ENCODE peak calls at places on chromosome 11, in ten cellular contexts. U, N, Y, O, P, H, W, A, K and E are unnamed samples.

GRCh38 chr11:64227405-64227956 is 1.4 kb downstream of the NUDT22 start:
- DNase-seq in O (no peak), K (no peak), H (no peak), U (no peak), W (no peak), Y (no peak), A (peak; percentile 20), P (peak; percentile 36), N (peak; percentile 24), E (no peak)

GRCh38 chr11:113193077-113193476 is 121.3 kb upstream of the TTC12 start:
- DNase-seq in A (no peak), U (no peak), W (no peak), N (peak; percentile 44), O (no peak), K (no peak), H (no peak), P (no peak), Y (no peak), E (no peak)

GRCh38 chr11:127071606-127072005 is 71.0 kb upstream of the KIRREL3 start:
- DNase-seq in O (no peak), U (no peak), K (no peak), Y (no peak), W (no peak), H (no peak), N (no peak), A (no peak), P (no peak), E (no peak)

GRCh38 chr11:114192841-114193389 is 103.3 kb upstream of the NNMT start:
- DNase-seq in N (no peak), Y (no peak), H (no peak), U (no peak), A (no peak), K (no peak), O (no peak), P (peak; percentile 26), W (no peak), E (no peak)

GRCh38 chr11:43989162-43989961 is 46.9 kb downstream of the C11orf96 start:
- DNase-seq in P (peak; percentile 54), W (no peak), N (peak; percentile 52), U (no peak), Y (no peak), A (no peak), K (peak; percentile 70), O (peak; percentile 64), H (no peak), E (peak; percentile 67)

GRCh38 chr11:75339685-75340409 is 11.6 kb downstream of the ARRB1 start:
- DNase-seq in N (no peak), A (peak; percentile 49), W (no peak), Y (no peak), O (no peak), H (peak; percentile 50), U (no peak), K (no peak), P (no peak), E (no peak)

GRCh38 chr11:112584674-112585073 is 324.0 kb upstream of the PLET1 start:
- DNase-seq in W (no peak), N (no peak), A (no peak), K (no peak), Y (no peak), H (no peak), P (no peak), O (peak; percentile 18), U (no peak), E (no peak)

GRCh38 chr11:40445391-40445790 is 1014.1 kb downstream of the LRRC4C start:
- DNase-seq in W (no peak), U (no peak), H (no peak), P (no peak), K (no peak), A (no peak), N (no peak), Y (peak; percentile 34), O (no peak), E (no peak)

GRCh38 chr11:86035164-86035563 is 33.7 kb downstream of the PICALM start:
- DNase-seq in U (no peak), Y (no peak), P (no peak), O (peak; percentile 6), N (no peak), A (no peak), H (no peak), W (no peak), K (no peak), E (no peak)

GRCh38 chr11:21144556-21144955 is 475.2 kb downstream of the NELL1 start:
- DNase-seq in N (no peak), O (no peak), A (no peak), K (no peak), Y (no peak), H (no peak), W (no peak), U (no peak), P (no peak), E (no peak)

DNA sequence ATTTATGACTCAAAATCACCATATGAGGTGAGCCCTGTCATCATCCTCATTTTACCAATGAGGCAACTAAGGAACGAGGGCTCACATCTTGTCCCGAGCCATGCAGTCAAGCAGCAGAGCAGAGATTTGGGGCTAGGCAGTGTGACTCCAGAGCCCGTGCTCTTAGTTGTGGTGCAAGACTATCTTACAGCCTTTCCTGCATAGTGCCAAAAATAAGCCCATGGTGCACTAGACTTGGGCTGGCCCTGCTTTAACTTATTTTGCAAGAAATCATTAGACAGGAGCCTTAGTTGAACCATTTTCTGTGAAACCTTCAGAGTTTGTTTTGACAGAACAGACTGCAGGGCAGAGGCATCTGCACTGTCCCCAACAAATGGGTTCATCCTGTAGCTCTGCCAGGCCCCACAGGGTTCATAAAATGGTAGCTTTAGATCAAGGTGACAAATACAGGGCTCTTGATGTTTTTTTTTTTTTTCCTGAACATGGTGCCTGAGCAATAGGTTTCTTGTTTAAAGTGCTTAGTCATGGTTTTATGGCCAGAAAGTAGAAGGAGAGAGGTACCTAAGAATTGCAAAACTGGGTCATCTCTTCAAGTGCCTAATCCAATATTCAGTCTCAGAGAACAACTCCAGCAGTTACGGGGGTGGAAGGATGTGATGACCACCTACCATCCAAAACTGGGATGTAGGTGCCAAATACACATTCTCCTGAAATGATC is 56.6 kb downstream of the BMAL1 start:
- DNase-seq in A (no peak), W (no peak), P (no peak), U (no peak), N (no peak), Y (no peak), O (no peak), K (no peak), H (no peak), E (no peak)
- TF ChIP-seq CTCF in A (no peak), W (no peak), P (no peak), U (no peak), N (no peak), Y (no peak), O (no peak), K (no peak), H (no peak), E (no peak)

DNA sequence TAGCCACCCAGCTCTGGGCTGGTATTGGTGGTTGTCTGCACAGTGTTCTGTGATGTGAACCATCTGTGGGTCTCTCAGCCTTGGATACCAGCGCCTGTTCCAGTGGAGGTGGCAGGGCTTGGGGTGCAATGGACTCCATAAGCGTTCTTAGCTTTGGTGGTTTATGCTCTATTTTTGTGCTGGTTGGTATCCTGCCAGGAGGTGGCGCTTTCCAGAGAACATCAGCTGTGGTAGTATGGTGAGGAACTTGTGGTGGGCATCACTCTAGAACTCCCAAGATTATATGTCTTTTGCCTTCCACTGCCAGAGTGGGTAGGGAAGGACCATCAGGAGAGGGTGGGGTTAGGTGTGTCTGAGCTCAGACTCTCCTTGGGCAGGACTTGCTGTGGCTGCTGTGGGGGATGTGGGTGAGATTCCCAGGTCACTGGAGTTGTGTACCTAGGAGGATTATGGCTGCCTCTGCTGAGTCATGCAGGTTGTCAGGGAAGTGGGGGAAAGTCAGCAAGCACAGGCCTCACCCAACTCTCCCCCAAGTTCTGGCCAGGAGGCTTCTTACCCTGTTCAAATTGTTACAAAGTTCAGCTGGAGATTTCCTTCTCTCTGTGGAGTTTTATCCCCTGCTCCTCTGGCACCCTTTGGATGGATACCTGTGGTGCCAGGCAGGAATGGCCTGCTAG is 47.2 kb downstream of the MRGPRX2 start:
- DNase-seq in Y (no peak), W (no peak), U (no peak), A (no peak), H (no peak), K (no peak), N (no peak), P (no peak), O (no peak), E (no peak)
- TF ChIP-seq CTCF in Y (no peak), W (no peak), U (peak; percentile 60), A (no peak), H (no peak), K (peak; percentile 32), N (no peak), P (peak; percentile 6), O (no peak), E (no peak)

GRCh38 chr11:70271635-70271953 is 1.1 kb downstream of the PPFIA1 start:
- DNase-seq in N (no peak), K (no peak), W (no peak), P (no peak), U (no peak), A (no peak), O (no peak), H (no peak), Y (no peak), E (no peak)

GRCh38 chr11:70270104-70270876 is at the start of gene PPFIA1:
- DNase-seq in U (peak; percentile 91), W (peak; percentile 54), Y (peak; percentile 79), O (peak; percentile 94), P (peak; percentile 95), K (peak; percentile 100), A (peak; percentile 96), N (peak; percentile 94), H (peak; percentile 98), E (peak; percentile 95)

GRCh38 chr11:70268526-70268925 is 2.0 kb upstream of the PPFIA1 start:
- DNase-seq in U (no peak), Y (no peak), P (no peak), A (no peak), N (no peak), K (no peak), W (no peak), H (no peak), O (no peak), E (no peak)

GRCh38 chr11:70272009-70272408 is 1.5 kb downstream of the PPFIA1 start:
- DNase-seq in O (no peak), U (no peak), A (no peak), H (no peak), N (no peak), P (no peak), Y (no peak), K (no peak), W (no peak), E (no peak)

GRCh38 chr11:70270877-70271634 is 566 bp downstream of the PPFIA1 start:
- DNase-seq in P (peak; percentile 68), O (peak; percentile 57), W (peak; percentile 17), N (no peak), K (peak; percentile 85), H (peak; percentile 58), U (no peak), A (peak; percentile 36), Y (peak; percentile 66), E (no peak)
- TF ChIP-seq CTCF in P (no peak), O (no peak), W (no peak), N (peak; percentile 4), K (no peak), H (peak; percentile 24), U (no peak), A (no peak), Y (no peak), E (peak; percentile 13)

DNA sequence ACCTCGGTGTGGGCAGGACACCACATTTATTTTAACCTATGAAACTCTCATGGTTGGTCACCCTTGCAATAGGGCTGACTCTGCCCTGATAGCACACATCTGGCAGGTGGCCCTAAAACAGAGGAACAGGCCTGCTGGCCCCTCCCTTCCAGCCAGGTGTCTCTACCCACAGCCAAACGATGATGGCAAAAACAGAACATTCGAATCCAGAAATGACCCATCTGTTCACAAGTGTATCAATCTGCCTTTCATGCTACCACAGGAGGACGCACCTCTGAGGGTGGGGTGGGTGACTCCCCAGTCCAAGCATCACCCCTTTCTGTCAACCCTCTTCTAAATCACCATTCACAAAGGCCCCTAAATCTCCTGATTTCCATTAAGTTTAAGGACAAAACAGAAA is 118.1 kb downstream of the ETS1 start:
- DNase-seq in U (no peak), O (no peak), K (no peak), Y (no peak), N (no peak), A (no peak), H (peak; percentile 83), W (no peak), P (no peak), E (no peak)
- TF ChIP-seq CTCF in U (no peak), O (no peak), K (no peak), Y (no peak), N (no peak), A (no peak), H (no peak), W (no peak), P (no peak), E (no peak)